ENCODE peak calls at places on chromosomes 13 and 19, in seven cellular contexts. One of them, this sample, is unnamed.

GRCh38 chr19:46410205-46411087 is 2.9 kb downstream of the CCDC8 start:
- DNase-seq in activated CD4-positive, alpha-beta T cell treated with anti-CD3 and anti-CD28 coated beads for 36 hours: no peak
- DNase-seq in AML-193: no peak
- DNase-seq in stimulated activated CD4-positive, alpha-beta T cell treated with anti-CD3 and anti-CD28 coated beads, Interleukin-4, amount 100 ng/mL, for 1 hour: no peak
- DNase-seq in thyroid gland: no peak
- DNase-seq in central memory CD4-positive, alpha-beta T cell: no peak
- DNase-seq in pancreas: no peak
- DNase-seq in this sample: no peak

GRCh38 chr19:13102666-13103584 is at the start of gene LYL1:
- DNase-seq in activated CD4-positive, alpha-beta T cell treated with anti-CD3 and anti-CD28 coated beads for 36 hours: peak
- DNase-seq in AML-193: peak
- DNase-seq in stimulated activated CD4-positive, alpha-beta T cell treated with anti-CD3 and anti-CD28 coated beads, Interleukin-4, amount 100 ng/mL, for 1 hour: peak
- DNase-seq in thyroid gland: peak
- DNase-seq in central memory CD4-positive, alpha-beta T cell: no peak
- DNase-seq in pancreas: no peak
- DNase-seq in this sample: peak

GRCh38 chr19:21586341-21587116 is 81.1 kb downstream of the ZNF429 start:
- DNase-seq in activated CD4-positive, alpha-beta T cell treated with anti-CD3 and anti-CD28 coated beads for 36 hours: peak
- DNase-seq in AML-193: no peak
- DNase-seq in stimulated activated CD4-positive, alpha-beta T cell treated with anti-CD3 and anti-CD28 coated beads, Interleukin-4, amount 100 ng/mL, for 1 hour: peak
- DNase-seq in thyroid gland: peak
- DNase-seq in central memory CD4-positive, alpha-beta T cell: no peak
- DNase-seq in pancreas: peak
- DNase-seq in this sample: no peak

GRCh38 chr19:43624933-43625332 is 5.5 kb upstream of the ZNF428 start:
- DNase-seq in activated CD4-positive, alpha-beta T cell treated with anti-CD3 and anti-CD28 coated beads for 36 hours: peak
- DNase-seq in AML-193: no peak
- DNase-seq in stimulated activated CD4-positive, alpha-beta T cell treated with anti-CD3 and anti-CD28 coated beads, Interleukin-4, amount 100 ng/mL, for 1 hour: peak
- DNase-seq in thyroid gland: peak
- DNase-seq in central memory CD4-positive, alpha-beta T cell: peak
- DNase-seq in pancreas: no peak
- DNase-seq in this sample: no peak

GRCh38 chr19:5960005-5961001 is 17.6 kb downstream of the RANBP3 start:
- DNase-seq in activated CD4-positive, alpha-beta T cell treated with anti-CD3 and anti-CD28 coated beads for 36 hours: no peak
- DNase-seq in AML-193: no peak
- DNase-seq in stimulated activated CD4-positive, alpha-beta T cell treated with anti-CD3 and anti-CD28 coated beads, Interleukin-4, amount 100 ng/mL, for 1 hour: no peak
- DNase-seq in thyroid gland: peak
- DNase-seq in central memory CD4-positive, alpha-beta T cell: no peak
- DNase-seq in pancreas: peak
- DNase-seq in this sample: no peak

GRCh38 chr19:35031072-35031881 is 1.0 kb downstream of the SCN1B start:
- DNase-seq in activated CD4-positive, alpha-beta T cell treated with anti-CD3 and anti-CD28 coated beads for 36 hours: no peak
- DNase-seq in AML-193: no peak
- DNase-seq in stimulated activated CD4-positive, alpha-beta T cell treated with anti-CD3 and anti-CD28 coated beads, Interleukin-4, amount 100 ng/mL, for 1 hour: no peak
- DNase-seq in thyroid gland: no peak
- DNase-seq in central memory CD4-positive, alpha-beta T cell: no peak
- DNase-seq in pancreas: no peak
- DNase-seq in this sample: no peak

GRCh38 chr13:23959231-23959862 is 62.0 kb upstream of the C1QTNF9B start:
- DNase-seq in activated CD4-positive, alpha-beta T cell treated with anti-CD3 and anti-CD28 coated beads for 36 hours: no peak
- DNase-seq in AML-193: no peak
- DNase-seq in stimulated activated CD4-positive, alpha-beta T cell treated with anti-CD3 and anti-CD28 coated beads, Interleukin-4, amount 100 ng/mL, for 1 hour: no peak
- DNase-seq in thyroid gland: no peak
- DNase-seq in central memory CD4-positive, alpha-beta T cell: no peak
- DNase-seq in pancreas: no peak
- DNase-seq in this sample: no peak

GRCh38 chr13:107866007-107866665 is 349.2 kb downstream of the LIG4 start:
- DNase-seq in activated CD4-positive, alpha-beta T cell treated with anti-CD3 and anti-CD28 coated beads for 36 hours: peak
- DNase-seq in AML-193: no peak
- DNase-seq in stimulated activated CD4-positive, alpha-beta T cell treated with anti-CD3 and anti-CD28 coated beads, Interleukin-4, amount 100 ng/mL, for 1 hour: no peak
- DNase-seq in thyroid gland: peak
- DNase-seq in central memory CD4-positive, alpha-beta T cell: no peak
- DNase-seq in pancreas: no peak
- DNase-seq in this sample: no peak

GRCh38 chr13:109719962-109720646 is 66.3 kb downstream of the IRS2 start:
- DNase-seq in activated CD4-positive, alpha-beta T cell treated with anti-CD3 and anti-CD28 coated beads for 36 hours: no peak
- DNase-seq in AML-193: no peak
- DNase-seq in stimulated activated CD4-positive, alpha-beta T cell treated with anti-CD3 and anti-CD28 coated beads, Interleukin-4, amount 100 ng/mL, for 1 hour: no peak
- DNase-seq in thyroid gland: no peak
- DNase-seq in central memory CD4-positive, alpha-beta T cell: no peak
- DNase-seq in pancreas: no peak
- DNase-seq in this sample: no peak

This sample was measured in HFFc6.